ENCODE peak calls at places on chromosomes 2 and 18, in eight cellular contexts. P is cardiac fibroblast, W is psoas muscle, H is transverse colon, Z is upper lobe of right lung, J is retinal pigment epithelial cell, L is GM12865, O is brain microvascular endothelial cell. S is an unnamed sample.
A peak's percentile ranks its signal among the peaks of the same experiment; 100 is the strongest.

GRCh38 chr18:79399275-79400081 is 3.7 kb downstream of the NFATC1 start:
- DNase-seq in P (no peak), W (no peak), H (no peak), Z (peak; percentile 74), J (no peak), L (peak; percentile 34), O (no peak), S (no peak)

GRCh38 chr18:55422456-55423185 is 165.4 kb downstream of the TCF4 start:
- DNase-seq in P (peak; percentile 71), W (peak; percentile 52), H (peak; percentile 22), Z (no peak), J (no peak), L (peak; percentile 10), O (no peak), S (no peak)

GRCh38 chr2:224022474-224022873 is 16.6 kb downstream of the SERPINE2 start:
- DNase-seq in P (no peak), W (no peak), H (no peak), Z (no peak), J (no peak), L (no peak), O (no peak), S (no peak)

GRCh38 chr2:101901241-101901640 is 90.5 kb upstream of the IL1R2 start:
- DNase-seq in P (no peak), W (no peak), H (no peak), Z (no peak), J (no peak), L (peak; percentile 27), O (no peak), S (no peak)

GRCh38 chr2:151357359-151357758 is at the start of gene TNFAIP6:
- DNase-seq in P (peak; percentile 98), W (no peak), H (no peak), Z (no peak), J (peak; percentile 38), L (no peak), O (peak; percentile 86), S (no peak)

GRCh38 chr2:98543842-98544241 is 64.5 kb downstream of the COA5 start:
- DNase-seq in P (no peak), W (no peak), H (no peak), Z (no peak), J (no peak), L (no peak), O (no peak), S (no peak)

GRCh38 chr18:56598422-56598821 is 40.0 kb downstream of the TXNL1 start:
- DNase-seq in P (no peak), W (no peak), H (no peak), Z (no peak), J (no peak), L (no peak), O (no peak), S (no peak)

GRCh38 chr2:2647156-2647555 is 316.1 kb upstream of the MYT1L start:
- DNase-seq in P (no peak), W (no peak), H (no peak), Z (no peak), J (no peak), L (no peak), O (no peak), S (peak; percentile 20)

GRCh38 chr18:67199993-67200617 is 316.4 kb downstream of the DSEL start:
- DNase-seq in P (peak; percentile 84), W (no peak), H (no peak), Z (no peak), J (no peak), L (peak; percentile 68), O (peak; percentile 22), S (no peak)

GRCh38 chr2:139529045-139529444 is 748.9 kb upstream of the NXPH2 start:
- DNase-seq in P (no peak), W (no peak), H (peak; percentile 9), Z (no peak), J (peak; percentile 69), L (no peak), O (no peak), S (no peak)

GRCh38 chr2:94994063-94994913 is 31.2 kb upstream of the MAL start:
- DNase-seq in P (no peak), W (no peak), H (no peak), Z (no peak), J (no peak), L (no peak), O (no peak), S (peak; percentile 3)

GRCh38 chr2:135742307-135742838 is 718 bp downstream of the UBXN4 start:
- DNase-seq in P (peak; percentile 71), W (no peak), H (peak; percentile 36), Z (peak; percentile 80), J (peak; percentile 52), L (peak; percentile 66), O (peak; percentile 18), S (peak; percentile 38)

DNA sequence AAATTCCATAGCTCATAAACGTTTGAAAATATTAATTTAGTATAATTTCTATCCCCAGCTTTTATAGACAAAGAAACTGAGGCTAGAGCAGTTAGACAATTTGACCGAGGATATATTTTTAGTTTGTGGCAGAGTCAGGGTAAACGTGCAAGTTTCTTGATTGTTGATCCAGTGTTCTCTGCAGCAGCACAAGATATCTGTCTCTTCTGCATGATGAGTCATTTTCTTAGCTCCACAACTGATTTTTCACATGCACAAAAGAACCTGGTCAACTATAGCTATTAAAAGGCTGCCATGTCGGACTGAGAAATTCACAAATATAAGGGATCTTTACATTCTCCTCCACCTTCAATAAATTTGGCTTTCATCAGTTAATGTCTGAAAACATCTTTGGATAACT is 143.4 kb upstream of the CYP26B1 start:
- DNase-seq in P (peak; percentile 29), W (no peak), H (no peak), Z (no peak), J (no peak), L (no peak), O (peak; percentile 49), S (no peak)
- TF ChIP-seq CTCF in P (no peak), W (no peak), H (no peak), Z (no peak), J (no peak), L (no peak), O (no peak), S (no peak)

GRCh38 chr2:120861576-120862191 is 126.0 kb downstream of the GLI2 start:
- DNase-seq in P (no peak), W (no peak), H (no peak), Z (peak; percentile 54), J (no peak), L (no peak), O (no peak), S (no peak)
- TF ChIP-seq CTCF in P (no peak), W (no peak), H (no peak), Z (no peak), J (no peak), L (no peak), O (no peak), S (no peak)

GRCh38 chr2:160989778-160990177 is 170.4 kb upstream of the TANK start:
- DNase-seq in P (no peak), W (no peak), H (no peak), Z (no peak), J (no peak), L (no peak), O (no peak), S (no peak)
- TF ChIP-seq CTCF in P (no peak), W (no peak), H (no peak), Z (no peak), J (no peak), L (no peak), O (no peak), S (no peak)

GRCh38 chr2:41872646-41873045 is 175.2 kb upstream of the PKDCC start:
- DNase-seq in P (peak; percentile 61), W (no peak), H (no peak), Z (no peak), J (no peak), L (peak; percentile 38), O (peak; percentile 53), S (no peak)

GRCh38 chr2:41870257-41870570 is 177.6 kb upstream of the PKDCC start:
- DNase-seq in P (no peak), W (no peak), H (no peak), Z (no peak), J (no peak), L (no peak), O (no peak), S (no peak)

GRCh38 chr2:41873102-41873501 is 174.7 kb upstream of the PKDCC start:
- DNase-seq in P (no peak), W (no peak), H (no peak), Z (no peak), J (no peak), L (no peak), O (peak; percentile 11), S (no peak)

GRCh38 chr2:41869542-41870256 is 178.1 kb upstream of the PKDCC start:
- DNase-seq in P (peak; percentile 71), W (peak; percentile 75), H (peak; percentile 83), Z (peak; percentile 84), J (no peak), L (peak; percentile 75), O (peak; percentile 51), S (peak; percentile 80)

GRCh38 chr2:41870948-41871522 is 176.8 kb upstream of the PKDCC start:
- DNase-seq in P (no peak), W (no peak), H (no peak), Z (no peak), J (no peak), L (no peak), O (peak; percentile 25), S (peak; percentile 76)
- TF ChIP-seq CTCF in P (peak; percentile 33), W (peak; percentile 16), H (no peak), Z (no peak), J (peak; percentile 54), L (no peak), O (peak; percentile 71), S (peak; percentile 65)

GRCh38 chr18:31268985-31269406 is 49.0 kb upstream of the DSG1 start:
- DNase-seq in P (no peak), W (no peak), H (no peak), Z (no peak), J (no peak), L (peak; percentile 83), O (no peak), S (no peak)
- TF ChIP-seq CTCF in P (no peak), W (no peak), H (no peak), Z (no peak), J (no peak), L (no peak), O (no peak), S (no peak)

DNA sequence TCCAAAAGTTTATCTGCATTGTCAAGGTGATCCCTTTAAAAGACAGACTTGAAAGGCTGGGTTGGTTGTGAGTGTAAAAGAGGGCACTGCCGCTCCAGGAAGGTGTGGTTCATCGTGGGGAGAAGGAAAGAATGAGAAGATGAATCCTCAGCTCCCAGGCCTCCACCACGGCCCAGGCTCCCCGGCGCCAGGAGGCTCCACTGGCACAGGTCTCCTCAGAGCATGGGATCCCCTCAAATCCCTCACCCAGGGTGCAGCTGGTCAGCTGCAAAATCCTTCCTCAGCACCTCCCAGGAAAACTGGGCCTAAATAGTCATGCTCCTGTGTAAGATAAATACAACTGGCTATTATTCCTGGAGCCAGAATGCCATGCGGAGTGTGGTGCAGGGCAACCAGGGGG is 221.1 kb downstream of the ZNF516 start:
- DNase-seq in P (no peak), W (no peak), H (no peak), Z (no peak), J (no peak), L (no peak), O (no peak), S (no peak)
- TF ChIP-seq CTCF in P (no peak), W (no peak), H (no peak), Z (no peak), J (no peak), L (no peak), O (no peak), S (no peak)

GRCh38 chr18:43422483-43422882 is 145.2 kb upstream of the SYT4 start:
- DNase-seq in P (peak; percentile 5), W (no peak), H (no peak), Z (no peak), J (peak; percentile 3), L (no peak), O (peak; percentile 31), S (peak; percentile 39)
- TF ChIP-seq CTCF in P (peak; percentile 9), W (no peak), H (no peak), Z (no peak), J (peak; percentile 43), L (no peak), O (peak; percentile 47), S (peak; percentile 53)

S was measured in H9.